ENCODE peak calls at places on chromosomes 13 and 19, in ten cellular contexts. One of them, this sample, is unnamed.

GRCh38 chr13:99432637-99433542 is 68.4 kb upstream of the TM9SF2 start:
- DNase-seq in HS-5: peak
- DNase-seq in astrocyte of the hippocampus: peak
- DNase-seq in fibroblast of lung: peak
- DNase-seq in cardiac muscle cell: peak
- DNase-seq in T-helper 1 cell: peak
- DNase-seq in neural progenitor cell: peak
- DNase-seq in A673: peak
- DNase-seq in SJSA1: peak
- DNase-seq in cardiac fibroblast: peak
- DNase-seq in this sample: peak

GRCh38 chr19:32287811-32288227 is 57.6 kb upstream of the ZNF507 start:
- DNase-seq in HS-5: no peak
- DNase-seq in astrocyte of the hippocampus: peak
- DNase-seq in fibroblast of lung: peak
- DNase-seq in cardiac muscle cell: peak
- DNase-seq in T-helper 1 cell: peak
- DNase-seq in neural progenitor cell: peak
- DNase-seq in A673: peak
- DNase-seq in SJSA1: peak
- DNase-seq in cardiac fibroblast: peak
- DNase-seq in this sample: peak

GRCh38 chr13:100100115-100100879 is 11.4 kb downstream of the PCCA start:
- DNase-seq in HS-5: peak
- DNase-seq in astrocyte of the hippocampus: peak
- DNase-seq in fibroblast of lung: peak
- DNase-seq in cardiac muscle cell: peak
- DNase-seq in T-helper 1 cell: no peak
- DNase-seq in neural progenitor cell: no peak
- DNase-seq in A673: peak
- DNase-seq in SJSA1: peak
- DNase-seq in cardiac fibroblast: peak
- DNase-seq in this sample: peak

GRCh38 chr19:52473655-52474350 is 20.4 kb downstream of the ZNF578 start:
- DNase-seq in HS-5: no peak
- DNase-seq in astrocyte of the hippocampus: no peak
- DNase-seq in fibroblast of lung: no peak
- DNase-seq in cardiac muscle cell: no peak
- DNase-seq in T-helper 1 cell: no peak
- DNase-seq in neural progenitor cell: no peak
- DNase-seq in A673: no peak
- DNase-seq in SJSA1: no peak
- DNase-seq in cardiac fibroblast: peak
- DNase-seq in this sample: no peak

GRCh38 chr19:47109541-47110375 is 3.8 kb downstream of the ZC3H4 start:
- DNase-seq in HS-5: no peak
- DNase-seq in astrocyte of the hippocampus: peak
- DNase-seq in fibroblast of lung: peak
- DNase-seq in cardiac muscle cell: peak
- DNase-seq in T-helper 1 cell: peak
- DNase-seq in neural progenitor cell: no peak
- DNase-seq in A673: peak
- DNase-seq in SJSA1: peak
- DNase-seq in cardiac fibroblast: peak
- DNase-seq in this sample: peak

GRCh38 chr19:34662919-34663318 is 14.0 kb downstream of the SCGB2B2 start:
- DNase-seq in HS-5: no peak
- DNase-seq in astrocyte of the hippocampus: no peak
- DNase-seq in fibroblast of lung: no peak
- DNase-seq in cardiac muscle cell: peak
- DNase-seq in T-helper 1 cell: peak
- DNase-seq in neural progenitor cell: peak
- DNase-seq in A673: peak
- DNase-seq in SJSA1: no peak
- DNase-seq in cardiac fibroblast: peak
- DNase-seq in this sample: peak

GRCh38 chr19:6528544-6529121 is 2.2 kb upstream of the TNFSF9 start:
- DNase-seq in HS-5: no peak
- DNase-seq in astrocyte of the hippocampus: no peak
- DNase-seq in fibroblast of lung: no peak
- DNase-seq in cardiac muscle cell: peak
- DNase-seq in T-helper 1 cell: no peak
- DNase-seq in neural progenitor cell: no peak
- DNase-seq in A673: no peak
- DNase-seq in SJSA1: no peak
- DNase-seq in cardiac fibroblast: peak
- DNase-seq in this sample: no peak

GRCh38 chr19:38714354-38714778 is 29.9 kb downstream of the CAPN12 start:
- DNase-seq in HS-5: no peak
- DNase-seq in astrocyte of the hippocampus: no peak
- DNase-seq in fibroblast of lung: no peak
- DNase-seq in cardiac muscle cell: no peak
- DNase-seq in T-helper 1 cell: no peak
- DNase-seq in neural progenitor cell: no peak
- DNase-seq in A673: no peak
- DNase-seq in SJSA1: no peak
- DNase-seq in cardiac fibroblast: no peak
- DNase-seq in this sample: no peak

GRCh38 chr13:99228737-99229691 is 28.4 kb downstream of the UBAC2 start:
- DNase-seq in HS-5: peak
- DNase-seq in astrocyte of the hippocampus: peak
- DNase-seq in fibroblast of lung: peak
- DNase-seq in cardiac muscle cell: no peak
- DNase-seq in T-helper 1 cell: no peak
- DNase-seq in neural progenitor cell: no peak
- DNase-seq in A673: peak
- DNase-seq in SJSA1: peak
- DNase-seq in cardiac fibroblast: peak
- DNase-seq in this sample: peak

GRCh38 chr19:38417544-38418506 is 8.2 kb downstream of the RASGRP4 start:
- DNase-seq in HS-5: no peak
- DNase-seq in astrocyte of the hippocampus: peak
- DNase-seq in fibroblast of lung: no peak
- DNase-seq in cardiac muscle cell: peak
- DNase-seq in T-helper 1 cell: peak
- DNase-seq in neural progenitor cell: peak
- DNase-seq in A673: peak
- DNase-seq in SJSA1: no peak
- DNase-seq in cardiac fibroblast: peak
- DNase-seq in this sample: peak

GRCh38 chr13:26386026-26386425 is 132.1 kb downstream of the CDK8 start:
- DNase-seq in HS-5: no peak
- DNase-seq in astrocyte of the hippocampus: no peak
- DNase-seq in fibroblast of lung: no peak
- DNase-seq in cardiac muscle cell: no peak
- DNase-seq in T-helper 1 cell: no peak
- DNase-seq in neural progenitor cell: no peak
- DNase-seq in A673: no peak
- DNase-seq in SJSA1: no peak
- DNase-seq in cardiac fibroblast: no peak
- DNase-seq in this sample: no peak

GRCh38 chr13:49219647-49220034 is 497 bp upstream of the MLNR start:
- DNase-seq in HS-5: no peak
- DNase-seq in astrocyte of the hippocampus: no peak
- DNase-seq in fibroblast of lung: no peak
- DNase-seq in cardiac muscle cell: no peak
- DNase-seq in T-helper 1 cell: no peak
- DNase-seq in neural progenitor cell: no peak
- DNase-seq in A673: no peak
- DNase-seq in SJSA1: no peak
- DNase-seq in cardiac fibroblast: no peak
- DNase-seq in this sample: no peak

GRCh38 chr13:99416411-99417121 is 84.7 kb upstream of the TM9SF2 start:
- DNase-seq in HS-5: no peak
- DNase-seq in astrocyte of the hippocampus: no peak
- DNase-seq in fibroblast of lung: no peak
- DNase-seq in cardiac muscle cell: no peak
- DNase-seq in T-helper 1 cell: no peak
- DNase-seq in neural progenitor cell: no peak
- DNase-seq in A673: no peak
- DNase-seq in SJSA1: no peak
- DNase-seq in cardiac fibroblast: no peak
- DNase-seq in this sample: peak

GRCh38 chr19:43504426-43505185 is at the start of gene PHLDB3:
- DNase-seq in HS-5: no peak
- DNase-seq in astrocyte of the hippocampus: no peak
- DNase-seq in fibroblast of lung: peak
- DNase-seq in cardiac muscle cell: peak
- DNase-seq in T-helper 1 cell: peak
- DNase-seq in neural progenitor cell: no peak
- DNase-seq in A673: no peak
- DNase-seq in SJSA1: no peak
- DNase-seq in cardiac fibroblast: peak
- DNase-seq in this sample: peak

GRCh38 chr13:95553271-95553588 is 710 bp downstream of the CLDN10 start:
- DNase-seq in HS-5: no peak
- DNase-seq in astrocyte of the hippocampus: no peak
- DNase-seq in fibroblast of lung: no peak
- DNase-seq in cardiac muscle cell: no peak
- DNase-seq in T-helper 1 cell: no peak
- DNase-seq in neural progenitor cell: peak
- DNase-seq in A673: no peak
- DNase-seq in SJSA1: no peak
- DNase-seq in cardiac fibroblast: no peak
- DNase-seq in this sample: no peak

GRCh38 chr13:112158961-112159360 is 92.0 kb downstream of the SOX1 start:
- DNase-seq in HS-5: no peak
- DNase-seq in astrocyte of the hippocampus: no peak
- DNase-seq in fibroblast of lung: no peak
- DNase-seq in cardiac muscle cell: no peak
- DNase-seq in T-helper 1 cell: no peak
- DNase-seq in neural progenitor cell: no peak
- DNase-seq in A673: no peak
- DNase-seq in SJSA1: no peak
- DNase-seq in cardiac fibroblast: no peak
- DNase-seq in this sample: no peak

GRCh38 chr13:22940736-22941135 is 240.0 kb upstream of the SGCG start:
- DNase-seq in HS-5: no peak
- DNase-seq in astrocyte of the hippocampus: no peak
- DNase-seq in fibroblast of lung: no peak
- DNase-seq in cardiac muscle cell: no peak
- DNase-seq in T-helper 1 cell: no peak
- DNase-seq in neural progenitor cell: no peak
- DNase-seq in A673: no peak
- DNase-seq in SJSA1: no peak
- DNase-seq in cardiac fibroblast: no peak
- DNase-seq in this sample: no peak

GRCh38 chr19:38970664-38971532 is 4.6 kb downstream of the FBXO17 start:
- DNase-seq in HS-5: no peak
- DNase-seq in astrocyte of the hippocampus: no peak
- DNase-seq in fibroblast of lung: no peak
- DNase-seq in cardiac muscle cell: peak
- DNase-seq in T-helper 1 cell: no peak
- DNase-seq in neural progenitor cell: no peak
- DNase-seq in A673: peak
- DNase-seq in SJSA1: no peak
- DNase-seq in cardiac fibroblast: no peak
- DNase-seq in this sample: no peak

GRCh38 chr13:20160346-20161274 is at the start of gene GJA3:
- DNase-seq in HS-5: no peak
- DNase-seq in astrocyte of the hippocampus: peak
- DNase-seq in fibroblast of lung: peak
- DNase-seq in cardiac muscle cell: peak
- DNase-seq in T-helper 1 cell: peak
- DNase-seq in neural progenitor cell: peak
- DNase-seq in A673: peak
- DNase-seq in SJSA1: peak
- DNase-seq in cardiac fibroblast: peak
- DNase-seq in this sample: peak

GRCh38 chr19:50003810-50004419 is 21.3 kb downstream of the VRK3 start:
- DNase-seq in HS-5: peak
- DNase-seq in astrocyte of the hippocampus: peak
- DNase-seq in fibroblast of lung: peak
- DNase-seq in cardiac muscle cell: peak
- DNase-seq in T-helper 1 cell: peak
- DNase-seq in neural progenitor cell: no peak
- DNase-seq in A673: peak
- DNase-seq in SJSA1: peak
- DNase-seq in cardiac fibroblast: peak
- DNase-seq in this sample: no peak

GRCh38 chr13:106036870-106037269 is 498.6 kb downstream of the EFNB2 start:
- DNase-seq in HS-5: no peak
- DNase-seq in astrocyte of the hippocampus: no peak
- DNase-seq in fibroblast of lung: no peak
- DNase-seq in cardiac muscle cell: no peak
- DNase-seq in T-helper 1 cell: no peak
- DNase-seq in neural progenitor cell: peak
- DNase-seq in A673: no peak
- DNase-seq in SJSA1: no peak
- DNase-seq in cardiac fibroblast: no peak
- DNase-seq in this sample: peak

GRCh38 chr19:33497778-33498175 is 23.8 kb downstream of the PEPD start:
- DNase-seq in HS-5: no peak
- DNase-seq in astrocyte of the hippocampus: no peak
- DNase-seq in fibroblast of lung: no peak
- DNase-seq in cardiac muscle cell: no peak
- DNase-seq in T-helper 1 cell: no peak
- DNase-seq in neural progenitor cell: no peak
- DNase-seq in A673: no peak
- DNase-seq in SJSA1: no peak
- DNase-seq in cardiac fibroblast: no peak
- DNase-seq in this sample: no peak

This sample was measured in left kidney.